ENCODE peak calls at places on chromosomes 13 and 19, in four cellular contexts. B, W, I and R are unnamed samples.

GRCh38 chr19:5623397-5624153 is 692 bp downstream of the SAFB start:
- DNase-seq in B (no peak), W (no peak), I (no peak), R (no peak)

GRCh38 chr19:14090509-14091085 is at the start of gene SAMD1:
- DNase-seq in B (no peak), W (peak), I (peak), R (peak)

GRCh38 chr19:7434391-7434790 is 54.4 kb downstream of the PEX11G start:
- DNase-seq in B (no peak), W (no peak), I (no peak), R (no peak)

GRCh38 chr13:40146586-40147240 is 491.3 kb downstream of the COG6 start:
- DNase-seq in B (no peak), W (no peak), I (no peak), R (no peak)

GRCh38 chr19:751501-752341 is 809 bp downstream of the MISP start:
- DNase-seq in B (peak), W (no peak), I (no peak), R (peak)

GRCh38 chr13:110341445-110342247 is 34.6 kb downstream of the COL4A2 start:
- DNase-seq in B (no peak), W (no peak), I (no peak), R (no peak)

GRCh38 chr13:51767100-51767499 is 36.9 kb downstream of the DHRS12 start:
- DNase-seq in B (no peak), W (peak), I (no peak), R (no peak)

GRCh38 chr13:87821512-87821911 is 150.3 kb downstream of the SLITRK5 start:
- DNase-seq in B (no peak), W (no peak), I (no peak), R (no peak)

GRCh38 chr19:40445006-40445312 is 824 bp upstream of the SERTAD3 start:
- DNase-seq in B (no peak), W (no peak), I (no peak), R (no peak)

GRCh38 chr13:73223372-73223781 is 164.6 kb downstream of the KLF5 start:
- DNase-seq in B (no peak), W (no peak), I (no peak), R (no peak)

GRCh38 chr19:5058456-5059190 is 89.7 kb downstream of the KDM4B start:
- DNase-seq in B (no peak), W (no peak), I (no peak), R (peak)

GRCh38 chr13:20144141-20144850 is 16.6 kb downstream of the GJA3 start:
- DNase-seq in B (no peak), W (peak), I (no peak), R (no peak)

GRCh38 chr13:111325146-111325890 is 4.9 kb downstream of the TEX29 start:
- DNase-seq in B (no peak), W (no peak), I (no peak), R (no peak)

GRCh38 chr13:111519490-111520170 is 199.2 kb downstream of the TEX29 start:
- DNase-seq in B (no peak), W (no peak), I (no peak), R (no peak)

GRCh38 chr19:17577698-17578097 is 22.2 kb downstream of the COLGALT1 start:
- DNase-seq in B (no peak), W (no peak), I (peak), R (no peak)

GRCh38 chr19:49331616-49332055 is 3.6 kb upstream of the CD37 start:
- DNase-seq in B (peak), W (no peak), I (peak), R (peak)

GRCh38 chr19:47258434-47258833 is 2.1 kb downstream of the CCDC9 start:
- DNase-seq in B (no peak), W (no peak), I (no peak), R (no peak)

GRCh38 chr19:33686246-33686645 is 64.5 kb downstream of the CHST8 start:
- DNase-seq in B (no peak), W (no peak), I (no peak), R (no peak)

GRCh38 chr19:14502334-14503092 is 6.6 kb upstream of the GIPC1 start:
- DNase-seq in B (no peak), W (no peak), I (no peak), R (no peak)

GRCh38 chr13:29239653-29240525 is 355.6 kb downstream of the SLC7A1 start:
- DNase-seq in B (no peak), W (no peak), I (no peak), R (no peak)

GRCh38 chr13:39417643-39418042 is 185.3 kb downstream of the LHFPL6 start:
- DNase-seq in B (peak), W (no peak), I (peak), R (peak)

GRCh38 chr13:44833626-44834025 is 155.6 kb downstream of the NUFIP1 start:
- DNase-seq in B (no peak), W (no peak), I (no peak), R (no peak)

GRCh38 chr19:11381535-11382369 is 2.4 kb downstream of the EPOR start:
- DNase-seq in B (peak), W (peak), I (peak), R (peak)

GRCh38 chr13:26024558-26024957 is 27.3 kb downstream of the SHISA2 start:
- DNase-seq in B (no peak), W (no peak), I (no peak), R (no peak)

GRCh38 chr13:48110930-48111721 is 16.2 kb upstream of the MED4 start:
- DNase-seq in B (peak), W (no peak), I (no peak), R (no peak)

GRCh38 chr13:50730496-50731171 is 112.9 kb downstream of the DLEU7 start:
- DNase-seq in B (no peak), W (no peak), I (no peak), R (no peak)

GRCh38 chr13:43804461-43805070 is 17.8 kb upstream of the ENOX1 start:
- DNase-seq in B (peak), W (no peak), I (no peak), R (peak)

GRCh38 chr19:55698256-55698655 is 23.2 kb downstream of the EPN1 start:
- DNase-seq in B (no peak), W (no peak), I (no peak), R (no peak)